ENCODE peak calls at places on chromosome 17, in eight cellular contexts. I is CD4-positive, alpha-beta T cell; H is GM20000; Q is astrocyte of the cerebellum; G is kidney epithelial cell; A is tibial nerve; F is RWPE1; R is B cell. N is an unnamed sample.

GRCh38 chr17:15655162-15655561 is 28.9 kb downstream of the TRIM16 start:
- DNase-seq in I (no peak), H (no peak), Q (no peak), G (no peak), A (no peak), F (no peak), R (no peak), N (no peak)

GRCh38 chr17:13741744-13742143 is 140.0 kb upstream of the HS3ST3A1 start:
- DNase-seq in I (no peak), H (no peak), Q (no peak), G (no peak), A (no peak), F (no peak), R (no peak), N (no peak)

GRCh38 chr17:61393904-61394629 is 5.6 kb upstream of the TBX2 start:
- DNase-seq in I (no peak), H (no peak), Q (no peak), G (no peak), A (no peak), F (no peak), R (no peak), N (no peak)

GRCh38 chr17:69525920-69526841 is 111.7 kb downstream of the MAP2K6 start:
- DNase-seq in I (no peak), H (peak; percentile 32), Q (peak; percentile 55), G (no peak), A (no peak), F (peak; percentile 55), R (peak; percentile 41), N (peak; percentile 38)

GRCh38 chr17:38464723-38465419 is 36.6 kb downstream of the ARHGAP23 start:
- DNase-seq in I (no peak), H (no peak), Q (peak; percentile 83), G (peak; percentile 57), A (peak; percentile 82), F (peak; percentile 88), R (no peak), N (no peak)

GRCh38 chr17:43388198-43389021 is 10.4 kb upstream of the ARL4D start:
- DNase-seq in I (peak; percentile 92), H (peak; percentile 82), Q (peak; percentile 74), G (no peak), A (peak; percentile 90), F (peak; percentile 77), R (peak; percentile 97), N (peak; percentile 94)

GRCh38 chr17:21161498-21162393 is 35.0 kb downstream of the DHRS7B start:
- DNase-seq in I (no peak), H (no peak), Q (no peak), G (no peak), A (no peak), F (no peak), R (no peak), N (no peak)

GRCh38 chr17:78920528-78920927 is 4.7 kb downstream of the TIMP2 start:
- DNase-seq in I (no peak), H (no peak), Q (no peak), G (no peak), A (no peak), F (no peak), R (no peak), N (no peak)

GRCh38 chr17:47423406-47424295 is 99.9 kb downstream of the EFCAB13 start:
- DNase-seq in I (no peak), H (peak; percentile 61), Q (no peak), G (no peak), A (no peak), F (peak; percentile 20), R (peak; percentile 36), N (peak; percentile 5)

DNA sequence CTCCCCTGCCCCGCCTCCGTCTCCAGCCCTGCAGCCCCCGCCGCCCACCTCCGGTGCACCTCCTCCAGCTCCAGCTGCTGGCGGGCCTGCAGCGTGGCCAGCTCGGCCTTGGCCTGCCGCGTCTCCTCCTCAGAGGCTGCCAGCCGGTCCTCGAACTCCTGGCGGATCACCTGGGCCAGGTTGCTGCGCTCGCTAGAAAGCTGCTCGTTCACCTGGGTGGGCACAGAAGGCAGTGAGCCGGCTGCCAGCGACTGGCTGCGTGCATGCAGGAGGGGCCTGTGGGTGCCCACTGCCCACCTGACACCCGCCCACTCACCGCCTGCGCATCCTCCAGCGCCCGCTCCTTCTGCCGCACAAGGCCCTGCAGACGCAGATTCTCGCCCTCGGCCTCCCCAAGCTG is 24.6 kb upstream of the AATK start:
- DNase-seq in I (no peak), H (no peak), Q (no peak), G (no peak), A (no peak), F (no peak), R (no peak), N (no peak)
- TF ChIP-seq CTCF in I (no peak), H (no peak), Q (no peak), G (no peak), A (no peak), F (no peak), R (no peak), N (no peak)

DNA sequence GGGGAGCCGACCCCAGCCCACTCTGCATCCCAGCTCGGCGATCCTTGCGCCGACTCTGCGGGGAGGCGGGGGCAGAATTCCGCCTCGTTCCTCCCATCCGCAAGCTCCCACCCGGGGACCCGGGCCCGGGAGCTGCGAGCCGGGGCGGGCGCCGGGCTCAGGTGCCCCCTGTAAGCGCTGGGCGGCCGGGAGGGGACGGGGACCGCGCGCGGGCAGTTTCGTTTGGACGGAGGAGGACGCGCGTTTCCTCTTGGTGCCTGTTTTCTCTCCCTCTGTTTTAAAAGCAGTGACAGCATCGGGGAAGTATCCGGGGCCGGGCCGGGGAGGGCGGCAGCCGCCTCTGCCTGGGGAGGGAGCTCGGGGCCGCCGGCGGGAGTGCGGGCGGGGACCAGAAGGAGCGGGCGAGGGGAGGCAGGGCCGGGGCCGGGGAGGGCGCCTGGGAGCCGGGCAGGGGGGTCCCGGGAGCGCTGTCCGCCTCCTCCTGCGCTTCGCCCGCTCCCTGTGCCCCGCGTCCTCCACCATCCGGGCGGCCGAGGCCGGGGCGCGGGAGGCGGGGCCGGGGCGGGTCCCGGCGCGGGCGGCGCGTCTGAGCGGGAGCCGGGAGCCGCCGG is 57.0 kb downstream of the RAP1GAP2 start:
- DNase-seq in I (peak; percentile 30), H (peak; percentile 55), Q (no peak), G (no peak), A (no peak), F (peak; percentile 72), R (peak; percentile 54), N (peak; percentile 21)
- TF ChIP-seq CTCF in I (no peak), H (no peak), Q (no peak), G (no peak), A (no peak), F (no peak), R (no peak), N (no peak)

DNA sequence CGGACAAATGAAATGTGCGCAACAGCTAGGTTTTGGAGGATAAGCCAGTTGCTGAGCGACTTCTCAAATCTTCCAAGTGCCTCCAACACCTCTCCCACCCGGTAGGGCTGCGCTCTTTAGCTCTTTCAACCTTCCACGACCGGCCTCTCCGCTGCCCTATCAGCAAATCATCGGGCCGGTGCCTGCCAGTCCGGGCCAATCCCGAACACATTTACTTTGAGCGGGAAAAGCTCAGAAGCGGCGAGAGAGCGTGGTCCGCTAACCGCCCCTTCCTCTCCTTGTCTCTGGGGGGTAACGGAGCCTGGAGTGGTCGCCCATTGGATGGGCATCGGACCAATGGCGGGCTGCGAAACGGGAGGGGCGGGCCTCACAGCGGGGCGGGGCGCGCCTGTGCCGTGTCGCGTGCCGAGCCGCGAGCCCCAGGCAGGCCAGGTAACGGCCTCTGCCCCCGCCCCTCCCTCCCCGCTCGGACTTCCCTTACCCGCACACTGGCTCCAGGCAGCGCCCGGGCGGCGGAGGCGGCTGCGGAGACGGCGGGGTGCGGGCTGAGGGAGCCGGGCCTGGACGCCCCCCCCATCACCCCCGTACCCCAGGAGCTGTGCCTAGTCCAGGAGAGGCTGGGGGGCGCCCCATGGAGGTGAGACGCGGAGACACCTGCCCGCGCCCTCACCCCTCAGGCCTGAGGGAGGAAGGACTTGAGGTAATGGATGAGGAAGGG is at the start of gene MEIOC:
- DNase-seq in I (peak; percentile 19), H (peak; percentile 76), Q (no peak), G (no peak), A (no peak), F (peak; percentile 55), R (peak; percentile 37), N (peak; percentile 46)
- TF ChIP-seq CTCF in I (no peak), H (no peak), Q (no peak), G (peak; percentile 24), A (no peak), F (no peak), R (no peak), N (no peak)

DNA sequence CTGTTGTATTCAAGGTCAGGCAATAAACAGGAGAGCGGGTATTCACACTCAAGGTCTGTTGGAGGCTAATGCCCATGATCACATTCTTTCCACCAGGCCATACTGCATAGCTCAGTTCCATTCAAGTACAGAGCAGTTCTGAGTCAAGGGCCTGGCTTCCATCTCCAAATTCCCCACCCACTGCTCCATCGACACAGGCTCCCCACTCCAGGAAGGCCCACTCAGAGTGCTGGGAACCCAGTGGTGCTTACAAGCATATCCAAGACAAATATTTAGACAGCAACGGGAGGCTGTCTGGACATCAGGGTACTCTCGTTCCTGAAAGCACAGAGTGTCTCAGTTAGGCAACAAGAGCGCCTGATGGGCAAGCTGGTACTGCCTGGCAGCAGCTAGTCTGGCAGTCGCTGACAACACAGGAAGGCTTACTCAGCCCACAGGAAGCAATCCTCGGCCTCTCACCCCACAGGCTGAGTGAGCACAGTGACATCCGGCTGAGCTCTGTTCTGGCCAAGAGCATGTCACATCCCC is 40.9 kb downstream of the RFFL start:
- DNase-seq in I (peak; percentile 74), H (peak; percentile 59), Q (peak; percentile 50), G (peak; percentile 79), A (no peak), F (peak; percentile 73), R (peak; percentile 40), N (peak; percentile 88)
- TF ChIP-seq CTCF in I (no peak), H (no peak), Q (peak; percentile 39), G (peak; percentile 20), A (no peak), F (no peak), R (no peak), N (no peak)

DNA sequence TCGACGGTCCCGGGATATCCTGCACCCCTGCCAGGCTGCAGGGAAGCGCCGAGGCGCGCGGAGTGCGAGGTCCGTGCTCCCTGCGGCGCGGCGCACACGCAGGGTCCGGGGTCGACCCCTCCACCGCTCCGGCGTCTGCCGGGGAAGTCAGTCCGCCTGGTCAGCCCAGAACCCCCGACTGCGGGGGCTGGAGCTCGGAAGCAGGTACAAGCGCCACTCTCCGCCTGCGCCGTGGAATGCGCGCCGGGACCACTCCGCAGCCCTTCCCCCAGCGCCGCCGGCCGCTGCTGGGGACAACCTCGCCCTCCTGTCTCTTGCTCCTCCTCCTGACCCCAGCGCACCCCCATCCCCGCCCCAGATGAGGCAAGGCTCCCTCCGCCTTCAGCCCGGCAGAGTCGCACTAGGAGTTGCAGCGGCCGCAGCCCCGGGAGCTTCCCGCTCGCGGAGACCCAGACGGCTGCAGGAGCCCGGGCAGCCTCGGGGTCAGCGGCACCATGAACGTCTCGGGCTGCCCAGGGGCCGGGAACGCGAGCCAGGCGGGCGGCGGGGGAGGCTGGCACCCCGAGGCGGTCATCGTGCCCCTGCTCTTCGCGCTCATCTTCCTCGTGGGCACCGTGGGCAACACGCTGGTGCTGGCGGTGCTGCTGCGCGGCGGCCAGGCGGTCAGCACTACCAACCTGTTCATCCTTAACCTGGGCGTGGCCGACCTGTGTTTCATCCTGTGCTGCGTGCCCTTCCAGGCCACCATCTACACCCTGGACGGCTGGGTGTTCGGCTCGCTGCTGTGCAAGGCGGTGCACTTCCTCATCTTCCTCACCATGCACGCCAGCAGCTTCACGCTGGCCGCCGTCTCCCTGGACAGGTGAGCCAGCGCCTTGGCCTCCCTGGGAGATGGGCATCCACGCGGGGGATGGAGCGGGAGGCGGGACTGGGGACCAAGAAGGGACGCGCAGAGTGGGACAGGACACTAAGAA is at the start of gene GALR2:
- DNase-seq in I (no peak), H (no peak), Q (no peak), G (no peak), A (no peak), F (no peak), R (peak; percentile 52), N (peak; percentile 24)
- TF ChIP-seq CTCF in I (no peak), H (no peak), Q (no peak), G (no peak), A (no peak), F (no peak), R (no peak), N (no peak)

N was measured in activated CD8-positive, alpha-beta T cell treated with anti-CD3 and anti-CD28 coated beads for 36 hours.